ENCODE peak calls at places on chromosomes 3 and 15, in six cellular contexts. A is IMR-90, V is tibial nerve, Q is psoas muscle, K is spleen, X is ascending aorta. R is an unnamed sample.
A peak's percentile ranks its signal among the peaks of the same experiment; 100 is the strongest.

GRCh38 chr15:41778503-41778902 is 4.2 kb downstream of the MAPKBP1 start:
- DNase-seq in A (peak; percentile 43), V (no peak), Q (no peak), X (no peak), K (no peak), R (no peak)

GRCh38 chr3:157174616-157175498 is 14.9 kb upstream of the CCNL1 start:
- DNase-seq in X (peak; percentile 99), A (peak; percentile 100), K (peak; percentile 100), Q (peak; percentile 100), V (peak; percentile 98), R (peak; percentile 99)

GRCh38 chr3:175356899-175357324 is 497.8 kb downstream of the NAALADL2 start:
- DNase-seq in X (no peak), A (peak; percentile 68), V (no peak), Q (no peak), K (no peak), R (no peak)

GRCh38 chr15:96416218-96416933 is 85.9 kb downstream of the NR2F2 start:
- DNase-seq in A (no peak), X (no peak), Q (no peak), V (no peak), K (no peak), R (no peak)

GRCh38 chr15:59168536-59168935 is 38.1 kb upstream of the LDHAL6B start:
- DNase-seq in A (peak; percentile 63), V (no peak), X (no peak), K (no peak), Q (no peak), R (no peak)

GRCh38 chr3:14472471-14473351 is 67.4 kb downstream of the GRIP2 start:
- DNase-seq in X (no peak), A (peak; percentile 92), V (no peak), K (no peak), Q (no peak), R (peak; percentile 63)

GRCh38 chr3:29331830-29332637 is 51.2 kb downstream of the RBMS3 start:
- DNase-seq in X (no peak), Q (no peak), A (no peak), V (no peak), K (no peak), R (no peak)

GRCh38 chr3:175646865-175647264 is 787.7 kb downstream of the NAALADL2 start:
- DNase-seq in Q (no peak), V (no peak), A (peak; percentile 34), K (no peak), X (no peak), R (no peak)

GRCh38 chr3:196390116-196390515 is 42.1 kb downstream of the UBXN7 start:
- DNase-seq in V (no peak), Q (no peak), K (no peak), A (no peak), X (no peak), R (no peak)

GRCh38 chr3:196837819-196838420 is 29.8 kb upstream of the SENP5 start:
- DNase-seq in X (peak; percentile 78), A (peak; percentile 54), Q (peak; percentile 78), K (peak; percentile 82), V (peak; percentile 70), R (peak; percentile 65)

GRCh38 chr15:75369897-75370581 is 1.6 kb upstream of the MAN2C1 start:
- DNase-seq in X (no peak), K (no peak), A (no peak), Q (no peak), V (no peak), R (no peak)

GRCh38 chr3:178169421-178169820 is 366.8 kb upstream of the KCNMB2 start:
- DNase-seq in Q (no peak), V (no peak), K (no peak), A (no peak), X (no peak), R (no peak)

GRCh38 chr15:92161039-92161670 is 232.5 kb upstream of the ST8SIA2 start:
- DNase-seq in A (no peak), V (no peak), Q (no peak), X (no peak), K (no peak), R (no peak)

GRCh38 chr15:75177360-75178071 is 24.2 kb upstream of the C15orf39 start:
- DNase-seq in V (no peak), X (no peak), Q (no peak), K (no peak), A (no peak), R (no peak)

GRCh38 chr3:13263770-13264467 is 156.2 kb downstream of the NUP210 start:
- DNase-seq in A (no peak), V (no peak), K (peak; percentile 64), X (no peak), Q (peak; percentile 56), R (no peak)

GRCh38 chr3:113097821-113098516 is 107.2 kb downstream of the GTPBP8 start:
- DNase-seq in Q (no peak), V (peak; percentile 33), A (peak; percentile 88), X (no peak), K (no peak), R (no peak)

GRCh38 chr3:72572489-72573007 is 275.7 kb downstream of the SHQ1 start:
- DNase-seq in K (no peak), Q (no peak), X (no peak), A (no peak), V (no peak), R (no peak)

GRCh38 chr3:62703423-62704167 is 171.6 kb downstream of the CADPS start:
- DNase-seq in Q (no peak), V (no peak), X (no peak), A (no peak), K (no peak), R (no peak)

GRCh38 chr3:122691195-122691594 is 10.6 kb downstream of the PARP14 start:
- DNase-seq in Q (no peak), V (no peak), X (no peak), A (peak; percentile 87), K (no peak), R (no peak)

GRCh38 chr15:27744651-27745050 is 354.5 kb downstream of the OCA2 start:
- DNase-seq in K (no peak), X (no peak), V (peak; percentile 1), Q (no peak), A (peak; percentile 20), R (no peak)
- H3K9me3 ChIP-seq in K (no peaks in the 10 kb centered on the region), X (no peaks in the 10 kb centered on the region), V (no peaks in the 10 kb centered on the region), Q (no peaks in the 10 kb centered on the region), A (peaks cover 38% of the 10 kb centered on the region), R (no peaks in the 10 kb centered on the region)

GRCh38 chr15:79406191-79406590 is 25.9 kb upstream of the MINAR1 start:
- DNase-seq in A (no peak), Q (no peak), K (no peak), X (no peak), V (no peak), R (no peak)

GRCh38 chr15:79412429-79412828 is 19.7 kb upstream of the MINAR1 start:
- DNase-seq in K (no peak), X (no peak), V (no peak), Q (no peak), A (no peak), R (no peak)

GRCh38 chr15:79403501-79403900 is 28.6 kb upstream of the MINAR1 start:
- DNase-seq in K (no peak), X (no peak), A (peak; percentile 67), Q (no peak), V (no peak), R (no peak)

GRCh38 chr15:79412010-79412409 is 20.1 kb upstream of the MINAR1 start:
- DNase-seq in A (no peak), X (no peak), Q (no peak), V (no peak), K (no peak), R (no peak)

DNA sequence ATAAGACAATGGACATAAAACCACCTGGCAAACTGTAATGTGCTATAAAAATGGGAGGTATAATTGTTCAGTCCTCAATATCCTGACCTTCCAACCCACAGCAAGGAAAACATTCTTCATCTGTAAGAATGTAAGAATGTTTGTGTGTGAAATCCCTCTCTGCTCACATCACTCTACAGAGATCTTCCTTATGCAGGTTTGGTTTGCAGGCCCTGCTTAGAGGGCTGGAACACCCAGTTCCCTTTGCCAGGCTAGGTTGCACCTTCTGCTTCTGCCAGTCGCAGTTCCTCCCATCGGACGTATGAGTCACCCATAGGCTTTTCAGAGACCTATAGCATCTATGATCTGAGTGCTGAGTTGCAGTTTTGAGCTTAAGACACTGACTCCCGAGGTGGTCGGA is 24.1 kb upstream of the MINAR1 start:
- DNase-seq in V (no peak), X (no peak), K (no peak), A (no peak), Q (no peak), R (no peak)
- H3K4me3 ChIP-seq in V (no peak overlapping the region), X (no peak overlapping the region), K (no peak overlapping the region), A (no peak overlapping the region), Q (no peak overlapping the region), R (no peak overlapping the region)

GRCh38 chr15:50816191-50816590 is 50.7 kb upstream of the SPPL2A start:
- DNase-seq in V (no peak), X (no peak), K (no peak), Q (no peak), A (no peak), R (no peak)

GRCh38 chr15:50820808-50821382 is 55.4 kb upstream of the SPPL2A start:
- DNase-seq in A (no peak), K (no peak), V (no peak), Q (no peak), X (no peak), R (no peak)

GRCh38 chr15:50823281-50823680 is 57.8 kb upstream of the SPPL2A start:
- DNase-seq in X (no peak), A (no peak), Q (no peak), K (no peak), V (no peak), R (no peak)

GRCh38 chr15:50821476-50821875 is 56.0 kb upstream of the SPPL2A start:
- DNase-seq in A (no peak), V (no peak), K (no peak), X (no peak), Q (no peak), R (no peak)

DNA sequence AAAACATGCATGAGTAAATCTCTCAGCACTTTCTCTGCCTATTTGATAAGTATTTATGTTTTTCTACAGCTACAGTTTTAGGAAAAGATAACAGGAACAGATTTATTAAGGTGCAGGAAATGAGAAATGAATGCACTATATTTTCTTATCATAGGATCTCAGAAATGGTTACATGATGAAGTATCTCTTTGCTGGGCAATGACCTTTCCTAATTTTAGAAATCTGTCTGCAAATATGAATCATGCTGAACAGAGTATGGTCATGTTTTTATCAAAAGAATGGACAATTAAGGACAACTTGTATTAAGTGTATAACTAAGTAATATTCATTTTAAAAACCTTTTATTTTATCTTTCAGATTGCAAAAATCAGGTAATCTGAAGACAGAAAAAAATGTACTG is 53.8 kb upstream of the SPPL2A start:
- DNase-seq in Q (no peak), V (no peak), X (no peak), K (no peak), A (no peak), R (no peak)
- H3K9me3 ChIP-seq in Q (no peaks in the 10 kb centered on the region), V (no peaks in the 10 kb centered on the region), X (no peaks in the 10 kb centered on the region), K (no peaks in the 10 kb centered on the region), A (no peaks in the 10 kb centered on the region), R (no peaks in the 10 kb centered on the region)

GRCh38 chr15:63049747-63050439 is 7.3 kb downstream of the TPM1 start:
- DNase-seq in V (no peak), A (no peak), X (no peak), Q (no peak), K (no peak), R (no peak)
- H3K4me3 ChIP-seq in V (no peak overlapping the region), A (peak overlapping the region; percentile 84), X (peak overlapping the region; percentile 85), Q (peak overlapping the region; percentile 75), K (peak overlapping the region; percentile 93), R (no peak overlapping the region)

GRCh38 chr15:87649175-87649574 is 607.4 kb downstream of the NTRK3 start:
- DNase-seq in V (no peak), A (no peak), K (no peak), X (no peak), Q (no peak), R (no peak)
- H3K9me3 ChIP-seq in V (no peaks in the 10 kb centered on the region), A (no peaks in the 10 kb centered on the region), K (no peaks in the 10 kb centered on the region), X (no peaks in the 10 kb centered on the region), Q (no peaks in the 10 kb centered on the region), R (no peaks in the 10 kb centered on the region)

R was measured in NT2/D1.